ENCODE peak calls at places on chromosomes 12 and 14, in seven cellular contexts. Y is endodermal cell; O is HuH-7.5; E is EH; R is NCI-H345; M is left ventricle myocardium inferior; X is activated naive CD4-positive, alpha-beta T cell treated with Interleukin-2 at 50 U/mL for 16 hours. K is an unnamed sample.
A peak's percentile ranks its signal among the peaks of the same experiment; 100 is the strongest.

GRCh38 chr12:124964251-124964650 is 24.7 kb downstream of the DHX37 start:
- DNase-seq in Y (no peak), E (no peak), R (no peak), M (no peak), X (no peak), O (no peak), K (no peak)

GRCh38 chr12:116392061-116392460 is 114.6 kb upstream of the MED13L start:
- DNase-seq in M (no peak), E (peak; percentile 41), Y (no peak), O (no peak), R (no peak), X (no peak), K (no peak)

GRCh38 chr12:27595231-27595642 is 71.2 kb downstream of the PPFIBP1 start:
- DNase-seq in X (no peak), R (no peak), M (no peak), Y (no peak), O (no peak), E (peak; percentile 94), K (no peak)

GRCh38 chr14:105924951-105925591 is 398.7 kb downstream of the TMEM121 start:
- DNase-seq in M (no peak), X (no peak), R (no peak), O (no peak), Y (no peak), E (no peak), K (no peak)

GRCh38 chr12:111673503-111673902 is 12.3 kb downstream of the BRAP start:
- DNase-seq in O (no peak), M (no peak), R (no peak), E (peak; percentile 50), Y (no peak), X (no peak), K (peak; percentile 4)

GRCh38 chr12:121400332-121401139 is 618 bp downstream of the RNF34 start:
- DNase-seq in R (peak; percentile 43), M (peak; percentile 25), O (no peak), E (peak; percentile 45), X (peak; percentile 71), Y (peak; percentile 87), K (peak; percentile 61)

GRCh38 chr12:77841467-77842054 is 10.9 kb downstream of the NAV3 start:
- DNase-seq in O (peak; percentile 16), E (no peak), M (no peak), R (no peak), Y (no peak), X (no peak), K (no peak)

GRCh38 chr12:113512568-113512967 is 40.9 kb upstream of the LHX5 start:
- DNase-seq in Y (no peak), X (no peak), R (no peak), O (no peak), E (no peak), M (no peak), K (no peak)

GRCh38 chr14:76937181-76938091 is 91.1 kb downstream of the IRF2BPL start:
- DNase-seq in M (peak; percentile 73), O (no peak), R (peak; percentile 78), Y (peak; percentile 83), X (no peak), E (peak; percentile 89), K (no peak)

GRCh38 chr14:34018564-34019244 is 67.8 kb upstream of the EGLN3 start:
- DNase-seq in R (no peak), O (no peak), X (peak; percentile 29), M (peak; percentile 54), E (no peak), Y (no peak), K (no peak)

GRCh38 chr14:42222924-42223471 is 616.3 kb downstream of the LRFN5 start:
- DNase-seq in O (no peak), R (peak; percentile 89), M (no peak), E (peak; percentile 2), X (no peak), Y (no peak), K (no peak)

GRCh38 chr12:6769003-6769389 is 2.8 kb downstream of the PTMS start:
- DNase-seq in R (peak; percentile 31), E (peak; percentile 55), O (peak; percentile 56), Y (peak; percentile 96), M (peak; percentile 53), X (no peak), K (no peak)

GRCh38 chr14:23930742-23931141 is 22.8 kb upstream of the DHRS4 start:
- DNase-seq in X (no peak), R (no peak), Y (no peak), M (no peak), E (peak; percentile 59), O (no peak), K (no peak)

GRCh38 chr12:88298014-88298682 is 156.0 kb downstream of the TMTC3 start:
- DNase-seq in M (no peak), O (no peak), X (no peak), E (no peak), R (no peak), Y (no peak), K (no peak)

GRCh38 chr14:104560586-104560945 is 19.0 kb upstream of the C14orf180 start:
- DNase-seq in X (no peak), R (no peak), M (no peak), O (no peak), Y (no peak), E (no peak), K (no peak)

GRCh38 chr12:24380122-24380521 is 430.7 kb upstream of the SOX5 start:
- DNase-seq in Y (peak; percentile 83), M (no peak), X (no peak), E (no peak), R (no peak), O (no peak), K (no peak)

GRCh38 chr12:89968151-89968699 is 259.6 kb upstream of the ATP2B1 start:
- DNase-seq in R (no peak), O (no peak), Y (no peak), E (no peak), M (no peak), X (no peak), K (peak; percentile 20)

GRCh38 chr12:87157791-87158190 is 871.4 kb downstream of the C12orf50 start:
- DNase-seq in M (no peak), X (no peak), Y (peak; percentile 57), E (peak; percentile 23), O (no peak), R (no peak), K (no peak)

GRCh38 chr12:124921200-124922008 is 7.0 kb upstream of the UBC start:
- DNase-seq in O (no peak), M (peak; percentile 45), R (no peak), Y (peak; percentile 91), X (peak; percentile 85), E (peak; percentile 73), K (no peak)

GRCh38 chr12:94867066-94867855 is 136.2 kb downstream of the NDUFA12 start:
- DNase-seq in O (no peak), M (no peak), Y (no peak), R (no peak), E (no peak), X (no peak), K (no peak)

GRCh38 chr12:116867523-116867922 is 13.7 kb downstream of the HRK start:
- DNase-seq in R (no peak), Y (no peak), E (no peak), X (no peak), O (no peak), M (no peak), K (no peak)

GRCh38 chr14:68631691-68632590 is 160.9 kb downstream of the ZFP36L1 start:
- DNase-seq in R (no peak), O (no peak), M (no peak), E (no peak), Y (peak; percentile 31), X (no peak), K (no peak)

GRCh38 chr12:94994312-94994711 is 9.2 kb downstream of the NDUFA12 start:
- DNase-seq in M (no peak), X (no peak), O (no peak), E (peak; percentile 76), R (no peak), Y (no peak), K (no peak)

GRCh38 chr12:80849367-80849766 is 88.4 kb downstream of the LIN7A start:
- DNase-seq in X (no peak), E (no peak), O (no peak), Y (peak; percentile 60), M (no peak), R (no peak), K (no peak)

GRCh38 chr12:66598081-66598480 is 80.8 kb downstream of the GRIP1 start:
- DNase-seq in Y (no peak), O (no peak), M (no peak), X (no peak), R (no peak), E (no peak), K (no peak)

GRCh38 chr14:61113561-61113960 is 132.5 kb downstream of the SLC38A6 start:
- DNase-seq in M (no peak), E (no peak), R (no peak), X (no peak), O (no peak), Y (no peak), K (peak; percentile 49)

GRCh38 chr14:105026033-105026785 is 5.3 kb upstream of the CDCA4 start:
- DNase-seq in M (no peak), X (no peak), E (peak; percentile 76), O (no peak), R (no peak), Y (no peak), K (peak; percentile 97)

GRCh38 chr14:80152166-80152565 is 59.1 kb downstream of the DIO2 start:
- DNase-seq in M (no peak), Y (no peak), E (no peak), X (no peak), O (no peak), R (no peak), K (no peak)

GRCh38 chr14:101189962-101190560 is 286.5 kb upstream of the RTL1 start:
- DNase-seq in R (no peak), E (no peak), O (no peak), M (no peak), X (no peak), Y (no peak), K (no peak)

GRCh38 chr14:100271247-100271939 is 32.4 kb downstream of the YY1 start:
- DNase-seq in R (no peak), X (peak; percentile 15), Y (peak; percentile 60), E (peak; percentile 24), O (no peak), M (no peak), K (peak; percentile 14)

GRCh38 chr12:124744659-124745467 is 118.8 kb downstream of the SCARB1 start:
- DNase-seq in R (no peak), Y (peak; percentile 90), E (no peak), X (no peak), O (no peak), M (no peak), K (no peak)

GRCh38 chr12:94706250-94706661 is 55.9 kb upstream of the TMCC3 start:
- DNase-seq in R (no peak), E (no peak), X (no peak), M (no peak), O (no peak), Y (no peak), K (no peak)

GRCh38 chr12:4214912-4215861 is 58.4 kb upstream of the CCND2 start:
- DNase-seq in E (no peak), X (peak; percentile 11), M (peak; percentile 71), O (no peak), Y (no peak), R (no peak), K (peak; percentile 75)